ENCODE peak calls at places on chromosomes 16 and 17, in seven cellular contexts. F, A, I, H, Z, Y and J are unnamed samples.

GRCh38 chr16:11497329-11497805 is 89.4 kb downstream of the LITAF start:
- DNase-seq in Z (peak), Y (peak), A (no peak), H (peak), I (peak), F (peak), J (peak)

GRCh38 chr17:76492989-76493501 is 8.2 kb downstream of the RHBDF2 start:
- DNase-seq in Y (peak), I (peak), F (peak), A (peak), H (no peak), Z (no peak), J (peak)

GRCh38 chr16:1183235-1183907 is 30.5 kb downstream of the CACNA1H start:
- DNase-seq in A (peak), H (no peak), I (no peak), Z (no peak), Y (peak), F (no peak), J (no peak)

GRCh38 chr16:82773018-82773417 is 146.2 kb downstream of the CDH13 start:
- DNase-seq in I (no peak), F (no peak), Z (no peak), A (no peak), Y (no peak), H (no peak), J (no peak)

GRCh38 chr17:70661342-70662222 is 492.2 kb downstream of the KCNJ2 start:
- DNase-seq in Y (peak), A (no peak), Z (no peak), H (no peak), I (no peak), F (no peak), J (no peak)

GRCh38 chr16:19008245-19008644 is 24.5 kb downstream of the TMC7 start:
- DNase-seq in F (no peak), Y (peak), A (peak), Z (peak), H (no peak), I (no peak), J (no peak)

GRCh38 chr16:77335652-77336234 is 99.1 kb downstream of the ADAMTS18 start:
- DNase-seq in Y (no peak), A (no peak), Z (no peak), H (no peak), I (no peak), F (no peak), J (no peak)

GRCh38 chr17:45821147-45821546 is 23.5 kb upstream of the SPPL2C start:
- DNase-seq in I (no peak), Z (no peak), Y (no peak), H (no peak), A (no peak), F (no peak), J (no peak)

GRCh38 chr17:51036084-51036483 is 84.6 kb downstream of the SPAG9 start:
- DNase-seq in F (no peak), I (no peak), Z (no peak), Y (no peak), A (no peak), H (no peak), J (no peak)

GRCh38 chr17:74715144-74715543 is 2.4 kb upstream of the CD300LF start:
- DNase-seq in F (peak), A (no peak), Z (no peak), H (no peak), I (no peak), Y (no peak), J (no peak)

GRCh38 chr16:57184890-57185445 is 871 bp downstream of the PSME3IP1 start:
- DNase-seq in Z (no peak), Y (no peak), A (no peak), F (no peak), I (no peak), H (no peak), J (peak)

GRCh38 chr17:66982011-66982508 is 17.6 kb downstream of the CACNG4 start:
- DNase-seq in F (peak), I (no peak), A (no peak), H (no peak), Z (peak), Y (no peak), J (no peak)

GRCh38 chr16:11781773-11782172 is 15.3 kb downstream of the ZC3H7A start:
- DNase-seq in I (no peak), F (no peak), Y (peak), Z (no peak), A (no peak), H (peak), J (no peak)

GRCh38 chr17:61157246-61157887 is 242.3 kb upstream of the TBX2 start:
- DNase-seq in Z (no peak), Y (peak), I (no peak), H (peak), A (no peak), F (no peak), J (no peak)

GRCh38 chr16:12655530-12655929 is 148.2 kb downstream of the CPPED1 start:
- DNase-seq in F (no peak), A (no peak), H (no peak), I (no peak), Y (no peak), Z (no peak), J (no peak)

GRCh38 chr17:8153550-8153956 is 1.3 kb upstream of the PER1 start:
- DNase-seq in A (peak), F (peak), Y (peak), H (peak), I (peak), Z (peak), J (peak)
- H3K4me3 ChIP-seq in A (no peak), F (peak), Y (peak), H (no peak), I (no peak), Z (no peak), J (no peak)

GRCh38 chr17:72125226-72125651 is 4.4 kb downstream of the SOX9 start:
- DNase-seq in Y (no peak), A (no peak), Z (no peak), I (no peak), H (no peak), F (no peak), J (peak)
- H3K4me3 ChIP-seq in Y (no peak), A (peak), Z (no peak), I (no peak), H (no peak), F (peak), J (no peak)

GRCh38 chr16:52545544-52546262 is 1.2 kb downstream of the TOX3 start:
- DNase-seq in H (no peak), Y (no peak), F (no peak), Z (no peak), I (no peak), A (no peak), J (peak)
- H3K4me3 ChIP-seq in H (peak), Y (no peak), F (peak), Z (no peak), I (peak), A (no peak), J (peak)

GRCh38 chr17:4583796-4584124 is 569 bp upstream of the SMTNL2 start:
- DNase-seq in Y (no peak), F (no peak), Z (no peak), H (peak), A (no peak), I (no peak), J (no peak)
- H3K4me3 ChIP-seq in Y (peak), F (peak), Z (no peak), H (peak), A (no peak), I (no peak), J (no peak)

GRCh38 chr17:16649585-16649984 is 4.1 kb downstream of the ZNF624 start:
- DNase-seq in F (no peak), Y (no peak), H (no peak), A (no peak), I (no peak), Z (no peak), J (no peak)

GRCh38 chr17:16653367-16654041 is at the start of gene ZNF624:
- DNase-seq in F (peak), Y (peak), A (peak), H (peak), I (peak), Z (peak), J (peak)

GRCh38 chr17:16652252-16652651 is 1.4 kb downstream of the ZNF624 start:
- DNase-seq in Z (no peak), F (no peak), Y (no peak), H (no peak), A (no peak), I (no peak), J (no peak)

GRCh38 chr17:16652847-16653366 is 743 bp downstream of the ZNF624 start:
- DNase-seq in H (no peak), Z (no peak), A (no peak), Y (peak), I (no peak), F (no peak), J (no peak)
- H3K4me3 ChIP-seq in H (peak), Z (peak), A (peak), Y (peak), I (peak), F (peak), J (peak)

GRCh38 chr17:81404557-81405165 is 9.4 kb downstream of the BAHCC1 start:
- DNase-seq in A (no peak), H (no peak), Z (no peak), I (no peak), Y (peak), F (no peak), J (no peak)
- H3K4me3 ChIP-seq in A (no peak), H (no peak), Z (no peak), I (no peak), Y (no peak), F (no peak), J (no peak)